ENCODE peak calls at places on chromosomes 1 and 21, in nine cellular contexts. J is thoracic aorta, Q is chondrocyte, P is choroid plexus epithelial cell, C is nephron progenitor cell, G is cardiac fibroblast, S is glutamatergic neuron, U is mammary epithelial cell, D is OCI-LY7. T is an unnamed sample.

GRCh38 chr1:95236784-95237575 is 3.0 kb downstream of the RWDD3 start:
- DNase-seq in J (no peak), Q (no peak), P (peak), C (no peak), G (peak), S (no peak), U (no peak), D (no peak), T (no peak)

GRCh38 chr1:48741380-48741779 is 35.3 kb downstream of the BEND5 start:
- DNase-seq in J (no peak), Q (no peak), P (peak), C (no peak), G (no peak), S (no peak), U (no peak), D (no peak), T (no peak)

GRCh38 chr1:101187287-101187686 is 49.5 kb upstream of the S1PR1 start:
- DNase-seq in J (no peak), Q (no peak), P (peak), C (no peak), G (no peak), S (no peak), U (no peak), D (no peak), T (no peak)

GRCh38 chr1:228882041-228882784 is 146.9 kb downstream of the RHOU start:
- DNase-seq in J (no peak), Q (no peak), P (no peak), C (no peak), G (no peak), S (no peak), U (no peak), D (no peak), T (no peak)

GRCh38 chr1:220577926-220578325 is 50.0 kb downstream of the MARK1 start:
- DNase-seq in J (no peak), Q (no peak), P (no peak), C (no peak), G (no peak), S (no peak), U (no peak), D (no peak), T (no peak)

GRCh38 chr1:62621907-62622306 is 24.6 kb downstream of the ANGPTL3 start:
- DNase-seq in J (no peak), Q (no peak), P (peak), C (no peak), G (peak), S (no peak), U (peak), D (no peak), T (no peak)

GRCh38 chr1:111283838-111284237 is 6.8 kb upstream of the CHIA start:
- DNase-seq in J (no peak), Q (no peak), P (no peak), C (no peak), G (no peak), S (no peak), U (no peak), D (no peak), T (no peak)

GRCh38 chr1:33548319-33548718 is 75.9 kb downstream of the ZSCAN20 start:
- DNase-seq in J (no peak), Q (no peak), P (no peak), C (no peak), G (no peak), S (no peak), U (no peak), D (no peak), T (no peak)

GRCh38 chr1:2109581-2110021 is 59.4 kb downstream of the PRKCZ start:
- DNase-seq in J (no peak), Q (peak), P (no peak), C (no peak), G (no peak), S (peak), U (no peak), D (no peak), T (no peak)

GRCh38 chr1:27007909-27008582 is 4.6 kb downstream of the TENT5B start:
- DNase-seq in J (no peak), Q (no peak), P (no peak), C (no peak), G (peak), S (no peak), U (peak), D (no peak), T (no peak)

GRCh38 chr1:14804626-14805025 is 206.1 kb downstream of the KAZN start:
- DNase-seq in J (no peak), Q (no peak), P (peak), C (no peak), G (no peak), S (no peak), U (no peak), D (peak), T (no peak)

DNA sequence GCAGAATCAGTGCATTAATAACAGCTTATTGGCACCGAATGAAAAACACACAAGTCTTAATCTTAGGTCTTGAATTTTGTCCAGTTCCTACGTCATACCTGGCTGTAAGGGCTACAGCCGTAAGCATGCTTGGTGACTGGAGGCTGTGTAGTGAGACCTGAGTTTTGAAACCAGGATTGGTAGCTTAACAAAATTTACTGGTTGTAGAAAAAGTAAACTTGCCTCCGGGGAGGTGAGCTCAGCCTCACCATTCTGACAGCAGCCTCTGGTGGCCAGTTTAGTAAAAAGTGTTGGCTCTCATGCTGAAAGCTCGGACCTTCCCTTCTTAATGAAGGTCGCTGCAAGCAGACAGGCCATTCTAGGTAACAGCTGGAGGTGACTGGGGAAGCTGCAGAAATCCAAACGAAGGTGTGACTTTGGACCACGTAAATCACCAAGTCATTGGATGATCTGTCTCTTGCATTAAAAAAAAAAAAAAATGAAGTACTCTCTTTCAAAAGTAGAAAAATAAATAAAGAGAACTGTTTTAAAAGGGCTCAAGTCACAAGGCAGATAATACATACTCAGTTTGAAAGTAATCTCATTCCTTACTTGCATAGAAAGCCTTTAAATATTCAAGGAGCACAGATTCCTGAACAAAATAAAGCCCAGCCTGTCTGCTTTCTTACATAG is 48.8 kb downstream of the HLCS start:
- DNase-seq in J (no peak), Q (no peak), P (peak), C (no peak), G (peak), S (peak), U (no peak), D (no peak), T (peak)
- TF ChIP-seq CTCF in J (peak), Q (peak), P (peak), C (peak), G (peak), S (peak), U (peak), D (peak), T (no peak)

GRCh38 chr1:214019499-214019898 is 31.7 kb downstream of the PROX1 start:
- DNase-seq in J (no peak), Q (no peak), P (no peak), C (no peak), G (no peak), S (no peak), U (no peak), D (no peak), T (no peak)
- TF ChIP-seq CTCF in J (no peak), Q (no peak), P (no peak), C (no peak), G (no peak), S (no peak), U (no peak), D (no peak), T (no peak)

GRCh38 chr21:36640260-36641244 is 58.4 kb upstream of the SIM2 start:
- DNase-seq in J (no peak), Q (no peak), P (peak), C (no peak), G (no peak), S (peak), U (no peak), D (no peak), T (no peak)
- TF ChIP-seq CTCF in J (no peak), Q (peak), P (peak), C (no peak), G (no peak), S (peak), U (no peak), D (peak), T (no peak)

DNA sequence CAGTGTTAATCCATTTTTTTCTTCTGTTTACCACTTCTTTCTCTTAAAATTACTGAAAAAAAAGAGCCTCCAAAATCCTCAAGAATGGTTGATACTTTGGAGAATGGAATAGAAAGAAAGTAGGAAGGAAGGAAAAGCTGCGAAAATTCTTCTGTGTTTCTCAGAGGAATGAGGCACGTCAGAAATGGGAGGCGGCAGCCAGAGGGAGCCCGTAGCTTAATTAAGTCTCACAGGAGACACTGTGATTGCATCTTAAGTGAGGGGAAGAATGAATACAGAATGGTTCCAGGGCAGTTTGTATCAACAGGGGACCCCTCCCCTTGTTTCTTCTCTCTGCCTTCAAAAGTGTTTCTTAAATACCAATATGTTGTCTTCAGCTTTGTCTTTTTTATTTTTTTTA is 1099.5 kb downstream of the PLA2G4A start:
- DNase-seq in J (no peak), Q (no peak), P (peak), C (peak), G (peak), S (peak), U (peak), D (no peak), T (no peak)
- TF ChIP-seq CTCF in J (no peak), Q (peak), P (peak), C (peak), G (peak), S (no peak), U (peak), D (no peak), T (no peak)

GRCh38 chr1:236284291-236284711 is 2.5 kb upstream of the ERO1B start:
- DNase-seq in J (no peak), Q (no peak), P (no peak), C (no peak), G (no peak), S (no peak), U (no peak), D (peak), T (no peak)

GRCh38 chr1:236282159-236282716 is 480 bp upstream of the ERO1B start:
- DNase-seq in J (no peak), Q (no peak), P (no peak), C (no peak), G (no peak), S (no peak), U (no peak), D (peak), T (peak)

GRCh38 chr1:236280438-236281285 is 1.1 kb downstream of the ERO1B start:
- DNase-seq in J (no peak), Q (no peak), P (peak), C (no peak), G (no peak), S (no peak), U (peak), D (peak), T (no peak)

GRCh38 chr1:236282719-236283118 is 961 bp upstream of the ERO1B start:
- DNase-seq in J (no peak), Q (no peak), P (no peak), C (no peak), G (no peak), S (no peak), U (no peak), D (no peak), T (no peak)

DNA sequence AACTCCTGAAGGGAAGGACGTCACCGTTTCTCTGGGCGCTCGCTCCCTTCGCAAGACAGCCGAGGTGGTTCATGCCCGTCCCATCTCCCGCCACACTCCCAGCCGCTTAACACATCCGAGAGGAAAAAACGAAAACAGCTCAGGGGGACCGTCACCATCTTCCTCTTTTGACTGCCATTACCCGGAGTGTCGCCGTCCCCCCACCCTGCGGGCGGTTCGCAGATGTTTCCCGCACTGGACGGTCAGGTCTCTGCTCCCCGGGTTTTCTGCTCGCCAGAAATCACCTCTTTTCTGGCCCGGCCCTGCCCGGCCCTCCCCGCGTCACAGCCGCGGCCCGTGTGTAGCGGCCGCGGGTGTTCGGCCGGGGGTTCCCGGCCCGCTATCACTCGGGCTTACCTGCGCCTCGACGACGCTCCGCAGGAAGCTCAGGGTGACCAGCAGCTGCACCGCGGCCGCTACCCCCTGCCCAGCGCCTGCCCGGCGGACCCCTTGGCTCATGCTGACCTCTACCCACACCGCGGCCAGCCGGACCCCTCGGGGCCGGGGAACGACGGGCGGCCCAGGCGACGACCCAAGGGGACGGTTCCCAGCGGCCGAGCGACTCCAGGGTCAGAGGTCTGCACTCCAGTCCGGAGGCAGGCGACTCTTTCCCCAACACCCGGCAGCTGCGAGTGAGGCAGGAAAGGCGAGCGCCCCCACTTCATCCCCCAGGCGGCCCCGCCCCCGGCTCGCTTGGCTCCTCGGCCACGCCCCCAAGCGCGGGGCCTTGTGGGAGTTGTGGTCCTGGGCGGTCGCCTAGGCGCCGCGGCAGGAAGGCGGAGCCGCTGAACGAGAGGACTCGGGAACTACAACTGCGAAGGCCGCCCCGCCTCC is at the start of gene ERO1B:
- DNase-seq in J (peak), Q (peak), P (peak), C (peak), G (peak), S (peak), U (peak), D (peak), T (peak)
- TF ChIP-seq CTCF in J (no peak), Q (peak), P (no peak), C (no peak), G (no peak), S (no peak), U (peak), D (no peak), T (no peak)

GRCh38 chr1:168786476-168787330 is 57.7 kb upstream of the DPT start:
- DNase-seq in J (no peak), Q (no peak), P (peak), C (no peak), G (no peak), S (no peak), U (no peak), D (no peak), T (no peak)

GRCh38 chr1:168788262-168788661 is 59.3 kb upstream of the DPT start:
- DNase-seq in J (no peak), Q (no peak), P (no peak), C (no peak), G (no peak), S (no peak), U (no peak), D (no peak), T (no peak)

GRCh38 chr1:168794057-168794456 is 65.1 kb upstream of the DPT start:
- DNase-seq in J (no peak), Q (no peak), P (no peak), C (no peak), G (no peak), S (no peak), U (peak), D (no peak), T (no peak)

GRCh38 chr1:168792142-168792541 is 63.1 kb upstream of the DPT start:
- DNase-seq in J (no peak), Q (no peak), P (no peak), C (no peak), G (no peak), S (no peak), U (no peak), D (no peak), T (no peak)

DNA sequence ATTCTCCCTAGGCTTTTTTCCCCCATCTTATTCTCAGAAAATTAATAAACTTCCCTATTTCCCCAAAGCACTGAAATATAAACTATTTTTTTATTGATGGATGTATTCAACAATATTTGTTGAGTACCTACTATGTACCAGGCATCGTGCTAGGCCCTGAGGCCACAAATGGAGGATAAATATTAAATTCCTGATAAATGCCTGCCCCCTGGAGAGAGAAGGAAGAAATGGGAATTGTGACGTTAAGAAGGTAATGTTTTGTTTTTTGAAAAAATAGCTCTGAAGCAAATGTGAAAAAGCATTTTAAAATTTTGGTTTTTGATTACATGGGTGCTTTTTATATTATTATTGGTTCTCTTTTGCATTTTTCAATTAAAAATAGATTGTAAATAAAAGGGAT is 60.5 kb upstream of the DPT start:
- DNase-seq in J (no peak), Q (no peak), P (no peak), C (no peak), G (no peak), S (no peak), U (no peak), D (no peak), T (no peak)
- TF ChIP-seq CTCF in J (no peak), Q (peak), P (no peak), C (no peak), G (no peak), S (no peak), U (peak), D (no peak), T (no peak)

GRCh38 chr21:32393677-32394001 is 827 bp upstream of the URB1 start:
- DNase-seq in J (no peak), Q (no peak), P (no peak), C (no peak), G (no peak), S (no peak), U (no peak), D (no peak), T (no peak)
- TF ChIP-seq CTCF in J (no peak), Q (no peak), P (no peak), C (no peak), G (no peak), S (no peak), U (no peak), D (no peak), T (no peak)

GRCh38 chr1:160112370-160112769 is 3.2 kb upstream of the ATP1A2 start:
- DNase-seq in J (no peak), Q (no peak), P (peak), C (no peak), G (no peak), S (no peak), U (no peak), D (no peak), T (no peak)

GRCh38 chr1:160109686-160110085 is 5.9 kb upstream of the ATP1A2 start:
- DNase-seq in J (no peak), Q (no peak), P (no peak), C (no peak), G (no peak), S (no peak), U (no peak), D (no peak), T (no peak)

GRCh38 chr1:160107512-160107911 is 8.0 kb upstream of the ATP1A2 start:
- DNase-seq in J (no peak), Q (no peak), P (no peak), C (no peak), G (no peak), S (no peak), U (no peak), D (no peak), T (no peak)

GRCh38 chr1:160105155-160105554 is 6.7 kb upstream of the IGSF8 start:
- DNase-seq in J (no peak), Q (no peak), P (no peak), C (no peak), G (no peak), S (no peak), U (no peak), D (no peak), T (no peak)

GRCh38 chr1:160108888-160109662 is 6.5 kb upstream of the ATP1A2 start:
- DNase-seq in J (no peak), Q (no peak), P (peak), C (peak), G (peak), S (no peak), U (no peak), D (peak), T (no peak)
- TF ChIP-seq CTCF in J (peak), Q (peak), P (peak), C (peak), G (peak), S (peak), U (peak), D (peak), T (no peak)

DNA sequence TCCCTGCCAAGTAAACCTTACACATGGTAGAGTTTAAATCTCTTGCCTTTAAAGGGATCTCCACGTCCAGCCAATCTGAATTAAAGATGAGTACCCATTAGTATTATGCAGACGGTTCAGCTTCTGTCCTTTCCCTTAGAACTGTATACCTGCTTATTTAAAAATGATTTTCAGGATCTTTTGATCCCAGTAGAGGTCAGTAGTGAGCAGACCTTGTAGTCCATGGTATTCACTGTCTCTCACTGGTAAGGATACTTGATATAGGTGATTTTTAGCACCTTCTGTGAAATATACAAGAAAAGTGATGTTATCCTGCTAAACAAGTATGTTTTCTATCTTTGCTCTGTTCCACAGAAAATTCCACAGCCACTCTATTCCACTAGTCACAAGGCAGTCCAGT is 1211.6 kb upstream of the ADGRL4 start:
- DNase-seq in J (no peak), Q (no peak), P (peak), C (peak), G (peak), S (no peak), U (peak), D (peak), T (no peak)
- TF ChIP-seq CTCF in J (no peak), Q (peak), P (peak), C (peak), G (peak), S (peak), U (peak), D (peak), T (no peak)

DNA sequence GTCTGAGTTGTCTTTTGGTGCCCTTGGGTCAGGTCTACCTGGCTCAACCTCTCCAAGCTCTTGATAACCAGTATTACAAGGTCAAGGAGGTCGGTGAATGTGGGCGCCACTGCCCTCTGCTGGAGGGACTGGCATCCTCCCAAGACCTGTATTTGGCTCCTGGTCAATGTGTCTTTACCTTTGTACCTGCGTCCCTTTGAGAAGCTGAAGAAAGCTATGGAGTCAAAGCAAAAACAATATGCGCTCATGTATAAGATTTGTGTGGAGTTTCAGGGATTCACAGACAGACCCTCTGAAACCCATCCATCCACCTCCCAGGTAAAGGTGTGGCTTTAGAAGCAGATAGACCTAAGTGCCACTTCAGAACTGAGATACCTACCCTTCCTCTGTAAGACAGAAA is 61.8 kb upstream of the NBL1 start:
- DNase-seq in J (no peak), Q (no peak), P (no peak), C (peak), G (no peak), S (peak), U (peak), D (peak), T (no peak)
- TF ChIP-seq CTCF in J (peak), Q (peak), P (peak), C (peak), G (peak), S (peak), U (peak), D (peak), T (no peak)

T was measured in lower leg skin.